ENCODE peak calls at places on chromosomes 1 and 21, in ten cellular contexts. H, S, J, L, U, T, A, B, F and N are unnamed samples.

GRCh38 chr1:65773391-65773790 is 19.3 kb upstream of the PDE4B start:
- DNase-seq in H (no peak), S (no peak), J (no peak), L (no peak), U (no peak), T (no peak), A (no peak), B (no peak), F (no peak), N (no peak)

GRCh38 chr1:26025060-26025459 is 3.5 kb downstream of the EXTL1 start:
- DNase-seq in H (no peak), S (no peak), J (no peak), L (no peak), U (no peak), T (no peak), A (peak), B (no peak), F (no peak), N (no peak)

GRCh38 chr1:87620807-87621206 is 292.1 kb downstream of the LMO4 start:
- DNase-seq in H (no peak), S (no peak), J (no peak), L (no peak), U (no peak), T (no peak), A (no peak), B (no peak), F (no peak), N (no peak)

GRCh38 chr21:45747802-45748445 is 104.4 kb downstream of the PCBP3 start:
- DNase-seq in H (peak), S (peak), J (no peak), L (no peak), U (no peak), T (no peak), A (no peak), B (no peak), F (peak), N (no peak)

GRCh38 chr1:19504796-19505693 is 19.7 kb upstream of the CAPZB start:
- DNase-seq in H (no peak), S (no peak), J (no peak), L (no peak), U (no peak), T (no peak), A (no peak), B (no peak), F (peak), N (no peak)

GRCh38 chr1:217029311-217030157 is 306.3 kb upstream of the ESRRG start:
- DNase-seq in H (no peak), S (no peak), J (no peak), L (no peak), U (peak), T (no peak), A (no peak), B (no peak), F (peak), N (no peak)

GRCh38 chr1:23166854-23167253 is 1.8 kb downstream of the LUZP1 start:
- DNase-seq in H (no peak), S (no peak), J (no peak), L (no peak), U (no peak), T (no peak), A (no peak), B (no peak), F (no peak), N (no peak)

GRCh38 chr1:92822907-92823306 is 8.9 kb upstream of the RPL5 start:
- DNase-seq in H (no peak), S (no peak), J (no peak), L (no peak), U (peak), T (no peak), A (no peak), B (no peak), F (peak), N (no peak)

GRCh38 chr1:59641861-59642260 is 172.9 kb upstream of the HOOK1 start:
- DNase-seq in H (no peak), S (no peak), J (no peak), L (no peak), U (no peak), T (no peak), A (no peak), B (no peak), F (peak), N (no peak)

GRCh38 chr1:145961425-145962156 is 2.8 kb downstream of the ANKRD34A start:
- DNase-seq in H (no peak), S (no peak), J (no peak), L (peak), U (no peak), T (no peak), A (peak), B (no peak), F (no peak), N (no peak)

GRCh38 chr1:217272385-217272784 is 358.5 kb downstream of the GPATCH2 start:
- DNase-seq in H (no peak), S (no peak), J (no peak), L (no peak), U (peak), T (no peak), A (no peak), B (no peak), F (peak), N (no peak)

GRCh38 chr21:35232545-35233176 is 183.6 kb upstream of the RUNX1 start:
- DNase-seq in H (peak), S (no peak), J (no peak), L (no peak), U (no peak), T (no peak), A (no peak), B (no peak), F (peak), N (no peak)

GRCh38 chr1:221521686-221522085 is 220.2 kb downstream of the DUSP10 start:
- DNase-seq in H (no peak), S (no peak), J (no peak), L (no peak), U (no peak), T (no peak), A (no peak), B (no peak), F (no peak), N (no peak)

GRCh38 chr1:40059292-40059959 is 18.9 kb downstream of the CAP1 start:
- DNase-seq in H (no peak), S (peak), J (peak), L (no peak), U (no peak), T (no peak), A (no peak), B (no peak), F (peak), N (no peak)

GRCh38 chr1:5959667-5960230 is 32.5 kb downstream of the NPHP4 start:
- DNase-seq in H (no peak), S (no peak), J (no peak), L (no peak), U (no peak), T (no peak), A (no peak), B (no peak), F (no peak), N (no peak)

GRCh38 chr1:178613271-178613945 is 100.5 kb downstream of the TEX35 start:
- DNase-seq in H (no peak), S (no peak), J (no peak), L (no peak), U (no peak), T (no peak), A (no peak), B (no peak), F (no peak), N (no peak)

GRCh38 chr1:9843576-9843945 is 19.8 kb upstream of the CLSTN1 start:
- DNase-seq in H (no peak), S (no peak), J (no peak), L (no peak), U (no peak), T (peak), A (no peak), B (no peak), F (no peak), N (no peak)

GRCh38 chr1:224696891-224697765 is 81.0 kb downstream of the CNIH3 start:
- DNase-seq in H (no peak), S (no peak), J (no peak), L (no peak), U (peak), T (no peak), A (no peak), B (no peak), F (peak), N (no peak)

GRCh38 chr1:76287917-76288316 is 213.4 kb downstream of the ST6GALNAC3 start:
- DNase-seq in H (no peak), S (no peak), J (no peak), L (no peak), U (no peak), T (no peak), A (no peak), B (no peak), F (no peak), N (no peak)

GRCh38 chr1:243421784-243422183 is 165.9 kb downstream of the SDCCAG8 start:
- DNase-seq in H (peak), S (peak), J (peak), L (peak), U (no peak), T (peak), A (no peak), B (no peak), F (peak), N (peak)

GRCh38 chr1:203208181-203208580 is 21.3 kb downstream of the CHIT1 start:
- DNase-seq in H (no peak), S (no peak), J (no peak), L (no peak), U (no peak), T (no peak), A (no peak), B (no peak), F (no peak), N (no peak)